ENCODE peak calls at places on chromosomes 12 and 14, in eight cellular contexts. Q, Y, I, X, H, K, W and S are unnamed samples.

GRCh38 chr14:103186241-103186835 is 63.1 kb downstream of the TNFAIP2 start:
- DNase-seq in Q (no peak), Y (no peak), I (no peak), X (no peak), H (no peak), K (no peak), W (no peak), S (no peak)

GRCh38 chr12:95648990-95649791 is 97.9 kb upstream of the USP44 start:
- DNase-seq in Q (peak; percentile 78), Y (peak; percentile 91), I (peak; percentile 7), X (no peak), H (no peak), K (no peak), W (no peak), S (no peak)

GRCh38 chr12:91055976-91056375 is 1.8 kb downstream of the KERA start:
- DNase-seq in Q (no peak), Y (no peak), I (no peak), X (no peak), H (no peak), K (no peak), W (no peak), S (no peak)

GRCh38 chr14:29558516-29558915 is 369.1 kb downstream of the PRKD1 start:
- DNase-seq in Q (no peak), Y (no peak), I (no peak), X (no peak), H (no peak), K (no peak), W (no peak), S (no peak)

GRCh38 chr12:105968025-105968424 is 170.7 kb downstream of the NUAK1 start:
- DNase-seq in Q (no peak), Y (no peak), I (no peak), X (no peak), H (no peak), K (no peak), W (no peak), S (no peak)

GRCh38 chr12:23084236-23084995 is 459.4 kb downstream of the ETNK1 start:
- DNase-seq in Q (no peak), Y (peak; percentile 100), I (no peak), X (no peak), H (no peak), K (no peak), W (no peak), S (no peak)

GRCh38 chr12:46187023-46187422 is 81.8 kb downstream of the SLC38A1 start:
- DNase-seq in Q (no peak), Y (peak; percentile 60), I (peak; percentile 16), X (no peak), H (no peak), K (no peak), W (no peak), S (no peak)

GRCh38 chr12:55831407-55831880 is 2.1 kb upstream of the DNAJC14 start:
- DNase-seq in Q (no peak), Y (no peak), I (no peak), X (no peak), H (no peak), K (no peak), W (no peak), S (no peak)

GRCh38 chr12:92478692-92479091 is 224.1 kb upstream of the PLEKHG7 start:
- DNase-seq in Q (no peak), Y (no peak), I (no peak), X (no peak), H (no peak), K (no peak), W (no peak), S (no peak)

GRCh38 chr14:77980475-77981321 is 180.8 kb downstream of the ADCK1 start:
- DNase-seq in Q (peak; percentile 90), Y (peak; percentile 34), I (no peak), X (no peak), H (peak; percentile 14), K (peak; percentile 18), W (no peak), S (peak; percentile 19)

GRCh38 chr12:98002887-98003493 is 512.4 kb upstream of the TMPO start:
- DNase-seq in Q (no peak), Y (peak; percentile 54), I (no peak), X (no peak), H (peak; percentile 5), K (peak; percentile 61), W (peak; percentile 61), S (no peak)

GRCh38 chr12:46692606-46693005 is 133.2 kb downstream of the SLC38A4 start:
- DNase-seq in Q (no peak), Y (no peak), I (no peak), X (no peak), H (no peak), K (no peak), W (no peak), S (no peak)

GRCh38 chr12:50453872-50454271 is 50.9 kb upstream of the DIP2B start:
- DNase-seq in Q (no peak), Y (no peak), I (no peak), X (no peak), H (no peak), K (no peak), W (no peak), S (no peak)

GRCh38 chr12:45730842-45731336 is 1.4 kb downstream of the ARID2 start:
- DNase-seq in Q (no peak), Y (peak; percentile 35), I (no peak), X (no peak), H (no peak), K (peak; percentile 20), W (peak; percentile 46), S (no peak)

GRCh38 chr12:29082522-29082921 is 66.6 kb upstream of the FAR2 start:
- DNase-seq in Q (no peak), Y (peak; percentile 71), I (no peak), X (no peak), H (no peak), K (no peak), W (no peak), S (no peak)

GRCh38 chr14:69921052-69921451 is 41.8 kb downstream of the SMOC1 start:
- DNase-seq in Q (no peak), Y (peak; percentile 39), I (no peak), X (no peak), H (no peak), K (no peak), W (no peak), S (no peak)